ENCODE peak calls at places on chromosomes 5 and 9, in five cellular contexts. V is neuronal stem cell, G is esophagus squamous epithelium, T is PC-3, J is heart left ventricle. B is an unnamed sample.

GRCh38 chr9:115262952-115263351 is 145.0 kb upstream of the TNC start:
- DNase-seq in V (no peak), G (no peak), T (peak; percentile 65), J (no peak), B (no peak)

GRCh38 chr9:3337515-3337914 is 188.3 kb downstream of the RFX3 start:
- DNase-seq in V (no peak), G (no peak), T (peak; percentile 59), J (peak; percentile 15), B (no peak)

GRCh38 chr5:102762095-102762534 is 7.0 kb downstream of the PAM start:
- DNase-seq in V (no peak), G (no peak), T (peak; percentile 72), J (no peak), B (no peak)

GRCh38 chr5:37888476-37888875 is 48.6 kb upstream of the GDNF start:
- DNase-seq in V (no peak), G (no peak), T (peak; percentile 58), J (no peak), B (no peak)

GRCh38 chr9:92392690-92393089 is 11.7 kb downstream of the OGN start:
- DNase-seq in V (no peak), G (no peak), T (no peak), J (no peak), B (no peak)

GRCh38 chr5:66596791-66597757 is 881 bp downstream of the MAST4 start:
- DNase-seq in V (peak; percentile 39), G (no peak), T (no peak), J (peak; percentile 52), B (no peak)

GRCh38 chr9:93261735-93262523 is 78.0 kb downstream of the WNK2 start:
- DNase-seq in V (no peak), G (no peak), T (no peak), J (no peak), B (no peak)

GRCh38 chr5:142690641-142691040 is 4.8 kb upstream of the FGF1 start:
- DNase-seq in V (no peak), G (no peak), T (no peak), J (no peak), B (no peak)

GRCh38 chr5:59173568-59173967 is 590.7 kb downstream of the RAB3C start:
- DNase-seq in V (no peak), G (no peak), T (no peak), J (no peak), B (no peak)

GRCh38 chr9:127451681-127452480 is 571 bp downstream of the LRSAM1 start:
- DNase-seq in V (no peak), G (no peak), T (peak; percentile 53), J (peak; percentile 50), B (peak; percentile 14)

GRCh38 chr5:116002116-116002906 is 30.0 kb upstream of the ARL14EPL start:
- DNase-seq in V (no peak), G (no peak), T (peak; percentile 43), J (no peak), B (no peak)

GRCh38 chr9:114735732-114736131 is 53.7 kb upstream of the TEX48 start:
- DNase-seq in V (no peak), G (no peak), T (no peak), J (no peak), B (no peak)

GRCh38 chr9:112487008-112487798 is 576 bp downstream of the KIAA1958 start:
- DNase-seq in V (peak; percentile 71), G (no peak), T (peak; percentile 42), J (peak; percentile 44), B (peak; percentile 22)

GRCh38 chr5:62582198-62582597 is 3.6 kb downstream of the LRRC70 start:
- DNase-seq in V (no peak), G (no peak), T (peak; percentile 30), J (no peak), B (no peak)
- H3K27ac ChIP-seq in V (no peak overlapping the region), G (no peak overlapping the region), T (no peak overlapping the region), J (no peak overlapping the region), B (no peak overlapping the region)

GRCh38 chr5:90055831-90056328 is 353.7 kb downstream of the CETN3 start:
- DNase-seq in V (no peak), G (no peak), T (peak; percentile 86), J (no peak), B (no peak)
- H3K4me3 ChIP-seq in V (no peak overlapping the region), G (no peak overlapping the region), T (peak overlapping the region; percentile 58), J (no peak overlapping the region), B (no peak overlapping the region)

GRCh38 chr9:89445801-89446228 is 52.1 kb downstream of the SEMA4D start:
- DNase-seq in V (no peak), G (no peak), T (no peak), J (peak; percentile 30), B (no peak)

GRCh38 chr9:89447416-89447815 is 50.5 kb downstream of the SEMA4D start:
- DNase-seq in V (no peak), G (no peak), T (no peak), J (no peak), B (no peak)

GRCh38 chr9:89445135-89445797 is 52.6 kb downstream of the SEMA4D start:
- DNase-seq in V (no peak), G (no peak), T (no peak), J (no peak), B (no peak)

GRCh38 chr9:89448381-89448780 is 49.5 kb downstream of the SEMA4D start:
- DNase-seq in V (no peak), G (no peak), T (no peak), J (no peak), B (no peak)

DNA sequence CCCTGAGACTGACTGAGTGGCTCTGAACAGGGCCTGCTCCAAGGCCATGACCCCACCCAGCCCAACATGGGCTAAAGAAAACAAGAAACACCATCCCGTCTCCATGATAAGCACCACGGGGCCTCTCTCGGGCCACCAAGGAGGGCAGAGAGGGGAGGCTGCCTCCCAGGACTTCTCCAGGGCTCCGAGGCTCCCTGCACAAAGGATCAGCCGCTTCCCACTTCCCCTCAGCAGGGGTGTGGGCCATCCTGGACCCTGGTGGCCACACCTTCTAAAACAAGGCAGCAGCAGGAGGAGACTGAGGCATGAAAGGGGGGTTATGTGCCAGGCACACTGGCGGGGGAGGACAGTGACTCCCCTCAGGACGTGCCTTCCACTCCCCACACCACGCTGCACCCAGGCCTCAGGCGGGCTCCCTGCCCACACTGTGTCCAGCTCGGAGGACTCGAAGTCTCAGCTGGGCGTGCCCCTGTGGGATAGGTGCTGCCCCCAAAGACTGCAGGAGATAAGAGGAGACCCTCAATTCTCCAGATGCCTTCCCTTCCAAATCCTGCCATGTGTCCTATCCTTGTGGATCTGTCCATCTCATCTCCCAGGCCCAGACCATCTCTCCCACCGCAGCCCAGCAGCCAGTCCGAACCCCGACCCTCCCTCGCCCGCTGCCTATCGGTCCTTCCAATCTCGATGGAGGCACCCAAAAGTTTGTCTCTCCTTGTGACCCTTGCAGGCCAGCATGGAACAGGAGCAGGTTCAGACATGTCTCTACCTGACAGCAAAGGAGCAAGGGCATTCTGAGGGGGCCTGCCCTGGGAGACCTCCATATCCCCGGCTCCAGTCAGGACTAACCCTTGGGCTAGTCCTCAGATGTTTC is 51.2 kb downstream of the SEMA4D start:
- DNase-seq in V (no peak), G (no peak), T (no peak), J (no peak), B (no peak)
- H3K36me3 ChIP-seq in V (no peaks in the 10 kb centered on the region), G (no peaks in the 10 kb centered on the region), T (no peaks in the 10 kb centered on the region), J (no peaks in the 10 kb centered on the region), B (peaks cover 17% of the 10 kb centered on the region)

GRCh38 chr5:68296895-68297294 is 81.3 kb downstream of the PIK3R1 start:
- DNase-seq in V (no peak), G (no peak), T (no peak), J (no peak), B (no peak)
- H3K27ac ChIP-seq in V (no peak overlapping the region), G (no peak overlapping the region), T (no peak overlapping the region), J (no peak overlapping the region), B (no peak overlapping the region)

B was measured in effector memory CD4-positive, alpha-beta T cell.